ENCODE peak calls at places on chromosome 5, in five cellular contexts. One of them, this sample, is unnamed.

GRCh38 chr5:137699291-137700281 is 36.3 kb downstream of the KLHL3 start:
- DNase-seq in heart left ventricle: no peak
- DNase-seq in NB4: no peak
- DNase-seq in adrenal gland: no peak
- DNase-seq in A549: no peak
- DNase-seq in this sample: no peak

GRCh38 chr5:118984602-118985001 is 3.7 kb downstream of the DTWD2 start:
- DNase-seq in NB4: no peak
- DNase-seq in A549: no peak
- DNase-seq in heart left ventricle: no peak
- DNase-seq in adrenal gland: no peak
- DNase-seq in this sample: no peak

GRCh38 chr5:132746592-132747063 is 598 bp upstream of the CCNI2 start:
- DNase-seq in NB4: peak; percentile 41
- DNase-seq in heart left ventricle: no peak
- DNase-seq in adrenal gland: no peak
- DNase-seq in A549: peak; percentile 71
- DNase-seq in this sample: peak; percentile 79

GRCh38 chr5:32369542-32370155 is 56.9 kb upstream of the MTMR12 start:
- DNase-seq in adrenal gland: no peak
- DNase-seq in heart left ventricle: no peak
- DNase-seq in NB4: no peak
- DNase-seq in A549: no peak
- DNase-seq in this sample: no peak

GRCh38 chr5:178394074-178394473 is 161.5 kb upstream of the PHYKPL start:
- DNase-seq in NB4: no peak
- DNase-seq in heart left ventricle: no peak
- DNase-seq in adrenal gland: no peak
- DNase-seq in A549: no peak
- DNase-seq in this sample: peak; percentile 21

GRCh38 chr5:14144586-14145355 is 1.6 kb downstream of the TRIO start:
- DNase-seq in A549: peak; percentile 81
- DNase-seq in NB4: peak; percentile 67
- DNase-seq in heart left ventricle: peak; percentile 81
- DNase-seq in adrenal gland: peak; percentile 70
- DNase-seq in this sample: peak; percentile 83

GRCh38 chr5:765948-766631 is 18.4 kb downstream of the ZDHHC11B start:
- DNase-seq in heart left ventricle: peak; percentile 46
- DNase-seq in NB4: no peak
- DNase-seq in A549: no peak
- DNase-seq in adrenal gland: no peak
- DNase-seq in this sample: peak; percentile 41

GRCh38 chr5:150945947-150946346 is 41.2 kb upstream of the ZNF300 start:
- DNase-seq in adrenal gland: no peak
- DNase-seq in A549: no peak
- DNase-seq in NB4: no peak
- DNase-seq in heart left ventricle: no peak
- DNase-seq in this sample: no peak

GRCh38 chr5:16773990-16774389 is 157.2 kb upstream of the RETREG1 start:
- DNase-seq in adrenal gland: no peak
- DNase-seq in heart left ventricle: no peak
- DNase-seq in NB4: no peak
- DNase-seq in A549: peak; percentile 47
- DNase-seq in this sample: no peak

GRCh38 chr5:178471666-178472065 is 118.5 kb downstream of the COL23A1 start:
- DNase-seq in NB4: no peak
- DNase-seq in adrenal gland: no peak
- DNase-seq in A549: no peak
- DNase-seq in heart left ventricle: no peak
- DNase-seq in this sample: peak; percentile 13

GRCh38 chr5:171313481-171314206 is 4.6 kb downstream of the TLX3 start:
- DNase-seq in A549: no peak
- DNase-seq in heart left ventricle: no peak
- DNase-seq in adrenal gland: no peak
- DNase-seq in NB4: no peak
- DNase-seq in this sample: no peak

GRCh38 chr5:33829430-33829829 is 62.4 kb downstream of the ADAMTS12 start:
- DNase-seq in A549: no peak
- DNase-seq in heart left ventricle: no peak
- DNase-seq in adrenal gland: no peak
- DNase-seq in NB4: no peak
- DNase-seq in this sample: no peak

GRCh38 chr5:14617441-14617840 is 35.8 kb downstream of the OTULINL start:
- DNase-seq in NB4: no peak
- DNase-seq in heart left ventricle: no peak
- DNase-seq in A549: no peak
- DNase-seq in adrenal gland: no peak
- DNase-seq in this sample: no peak

GRCh38 chr5:37722236-37723146 is 117.3 kb downstream of the GDNF start:
- DNase-seq in adrenal gland: no peak
- DNase-seq in NB4: peak; percentile 90
- DNase-seq in A549: peak; percentile 17
- DNase-seq in heart left ventricle: no peak
- DNase-seq in this sample: no peak

GRCh38 chr5:178476531-178476930 is 113.7 kb downstream of the COL23A1 start:
- DNase-seq in A549: no peak
- DNase-seq in NB4: peak; percentile 63
- DNase-seq in adrenal gland: peak; percentile 16
- DNase-seq in heart left ventricle: no peak
- DNase-seq in this sample: no peak

GRCh38 chr5:125377151-125377550 is 630.7 kb upstream of the ZNF608 start:
- DNase-seq in A549: no peak
- DNase-seq in NB4: no peak
- DNase-seq in adrenal gland: no peak
- DNase-seq in heart left ventricle: no peak
- DNase-seq in this sample: no peak

GRCh38 chr5:87020099-87020934 is 247.4 kb upstream of the RASA1 start:
- DNase-seq in adrenal gland: peak; percentile 42
- DNase-seq in heart left ventricle: peak; percentile 71
- DNase-seq in NB4: peak; percentile 31
- DNase-seq in A549: no peak
- DNase-seq in this sample: peak; percentile 35
- H3K4me3 ChIP-seq in adrenal gland: no peak overlapping the region
- H3K4me3 ChIP-seq in heart left ventricle: no peak overlapping the region
- H3K4me3 ChIP-seq in NB4: no peak overlapping the region
- H3K4me3 ChIP-seq in A549: no peak overlapping the region
- H3K4me3 ChIP-seq in this sample: no peak overlapping the region

GRCh38 chr5:123441408-123441807 is 18.2 kb upstream of the CEP120 start:
- DNase-seq in A549: no peak
- DNase-seq in NB4: no peak
- DNase-seq in adrenal gland: no peak
- DNase-seq in heart left ventricle: no peak
- DNase-seq in this sample: no peak

GRCh38 chr5:123440456-123440855 is 17.3 kb upstream of the CEP120 start:
- DNase-seq in adrenal gland: no peak
- DNase-seq in NB4: no peak
- DNase-seq in A549: no peak
- DNase-seq in heart left ventricle: no peak
- DNase-seq in this sample: no peak

GRCh38 chr5:123438244-123438643 is 15.0 kb upstream of the CEP120 start:
- DNase-seq in A549: no peak
- DNase-seq in adrenal gland: no peak
- DNase-seq in heart left ventricle: no peak
- DNase-seq in NB4: no peak
- DNase-seq in this sample: no peak

GRCh38 chr5:123439616-123440153 is 16.5 kb upstream of the CEP120 start:
- DNase-seq in adrenal gland: no peak
- DNase-seq in A549: no peak
- DNase-seq in heart left ventricle: no peak
- DNase-seq in NB4: no peak
- DNase-seq in this sample: no peak

DNA sequence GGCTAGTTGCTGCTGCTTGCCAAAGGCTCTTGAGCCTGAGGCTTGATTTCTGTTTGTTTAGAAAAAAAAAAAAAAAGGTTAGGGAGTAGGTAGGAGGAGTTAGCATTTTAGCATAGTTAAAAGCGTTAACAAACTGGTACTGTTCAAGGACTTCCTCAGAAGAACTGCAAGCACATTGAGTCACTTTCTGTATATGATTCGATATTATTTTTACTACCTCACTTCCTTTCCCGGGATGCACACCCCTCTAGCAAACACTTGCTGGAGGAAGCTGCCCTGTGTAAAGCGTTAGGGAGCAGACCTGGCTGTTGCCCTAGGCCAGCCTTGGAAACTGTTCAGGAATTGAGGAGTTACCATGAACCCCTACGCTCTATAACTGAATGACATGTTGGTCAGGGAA is 15.7 kb upstream of the CEP120 start:
- DNase-seq in adrenal gland: no peak
- DNase-seq in NB4: no peak
- DNase-seq in heart left ventricle: no peak
- DNase-seq in A549: peak; percentile 18
- DNase-seq in this sample: no peak
- TF ChIP-seq POLR2A in adrenal gland: no peak
- TF ChIP-seq POLR2A in NB4: no peak
- TF ChIP-seq POLR2A in heart left ventricle: no peak
- TF ChIP-seq POLR2A in A549: no peak
- TF ChIP-seq POLR2A in this sample: no peak

GRCh38 chr5:88687253-88687955 is 195.6 kb downstream of the MEF2C start:
- DNase-seq in NB4: no peak
- DNase-seq in adrenal gland: no peak
- DNase-seq in heart left ventricle: no peak
- DNase-seq in A549: no peak
- DNase-seq in this sample: no peak

GRCh38 chr5:88690619-88691560 is 192.1 kb downstream of the MEF2C start:
- DNase-seq in A549: peak; percentile 49
- DNase-seq in heart left ventricle: peak; percentile 78
- DNase-seq in adrenal gland: peak; percentile 76
- DNase-seq in NB4: peak; percentile 74
- DNase-seq in this sample: peak; percentile 70

GRCh38 chr5:88689662-88690351 is 193.2 kb downstream of the MEF2C start:
- DNase-seq in heart left ventricle: no peak
- DNase-seq in NB4: no peak
- DNase-seq in A549: no peak
- DNase-seq in adrenal gland: no peak
- DNase-seq in this sample: no peak

GRCh38 chr5:88688242-88688959 is 194.6 kb downstream of the MEF2C start:
- DNase-seq in NB4: no peak
- DNase-seq in heart left ventricle: no peak
- DNase-seq in A549: no peak
- DNase-seq in adrenal gland: no peak
- DNase-seq in this sample: no peak

DNA sequence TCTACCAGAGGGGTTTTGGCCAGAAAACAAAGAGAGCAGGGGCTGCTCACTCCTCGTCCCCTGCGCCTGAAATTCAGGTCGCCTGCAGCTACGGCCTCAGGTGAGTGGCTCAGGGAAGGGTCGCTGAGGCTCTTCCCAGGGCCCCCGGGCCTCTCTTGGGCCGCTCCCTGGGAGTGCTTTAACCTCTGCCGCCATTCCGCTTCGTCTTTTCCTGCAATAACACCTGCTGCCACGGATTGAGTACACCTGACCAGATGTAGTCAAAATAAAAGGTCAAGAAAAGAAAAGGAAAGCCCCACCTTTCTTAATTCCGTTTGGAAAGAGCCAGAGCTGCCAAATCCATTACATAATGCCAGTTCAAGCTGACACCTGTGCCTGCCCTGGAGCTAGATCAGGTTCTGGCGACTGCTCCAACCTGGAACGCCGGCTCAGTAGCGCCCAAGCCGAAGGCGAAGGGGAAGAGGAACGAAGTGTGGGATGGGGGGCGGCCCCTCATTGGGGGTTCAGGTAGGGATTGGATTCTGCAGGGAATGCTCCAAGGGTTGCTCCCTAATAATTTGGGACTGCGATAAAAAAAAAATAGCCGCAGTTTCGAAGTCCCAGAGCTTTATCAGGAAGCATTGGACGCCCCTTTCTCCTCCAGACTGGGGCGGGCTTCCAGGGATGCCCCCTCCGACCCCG is 193.9 kb downstream of the MEF2C start:
- DNase-seq in A549: no peak
- DNase-seq in adrenal gland: no peak
- DNase-seq in heart left ventricle: no peak
- DNase-seq in NB4: no peak
- DNase-seq in this sample: no peak
- H3K4me3 ChIP-seq in A549: no peak overlapping the region
- H3K4me3 ChIP-seq in adrenal gland: no peak overlapping the region
- H3K4me3 ChIP-seq in heart left ventricle: no peak overlapping the region
- H3K4me3 ChIP-seq in NB4: no peak overlapping the region
- H3K4me3 ChIP-seq in this sample: no peak overlapping the region

DNA sequence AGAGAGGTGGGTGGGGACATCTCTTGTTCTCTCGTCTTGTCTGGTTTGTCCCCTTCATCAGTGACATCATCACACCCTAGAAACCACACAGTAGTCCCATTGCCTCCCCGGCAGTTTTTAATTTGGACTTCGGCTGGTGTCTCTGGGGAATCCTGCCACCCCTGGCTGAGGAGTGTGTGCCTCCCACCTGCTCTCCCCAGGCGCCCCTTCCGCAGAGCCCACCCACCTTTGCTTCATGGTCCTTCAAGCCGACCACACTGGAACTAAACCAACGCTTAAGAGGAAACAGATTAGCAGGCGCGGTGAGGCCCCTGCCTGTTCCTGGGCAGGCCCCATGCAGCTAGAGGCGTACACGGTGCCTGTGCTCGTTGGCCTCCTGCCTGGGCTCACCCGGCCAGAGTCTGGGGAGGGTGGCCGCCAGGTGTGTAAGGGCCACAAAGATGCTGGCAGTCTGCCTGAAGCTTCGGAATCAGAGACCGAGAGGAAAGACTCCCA is 107.6 kb upstream of the SPRY4 start:
- DNase-seq in NB4: peak; percentile 53
- DNase-seq in heart left ventricle: peak; percentile 61
- DNase-seq in adrenal gland: no peak
- DNase-seq in A549: no peak
- DNase-seq in this sample: peak; percentile 69
- TF ChIP-seq POLR2A in NB4: no peak
- TF ChIP-seq POLR2A in heart left ventricle: no peak
- TF ChIP-seq POLR2A in adrenal gland: no peak
- TF ChIP-seq POLR2A in A549: no peak
- TF ChIP-seq POLR2A in this sample: no peak

DNA sequence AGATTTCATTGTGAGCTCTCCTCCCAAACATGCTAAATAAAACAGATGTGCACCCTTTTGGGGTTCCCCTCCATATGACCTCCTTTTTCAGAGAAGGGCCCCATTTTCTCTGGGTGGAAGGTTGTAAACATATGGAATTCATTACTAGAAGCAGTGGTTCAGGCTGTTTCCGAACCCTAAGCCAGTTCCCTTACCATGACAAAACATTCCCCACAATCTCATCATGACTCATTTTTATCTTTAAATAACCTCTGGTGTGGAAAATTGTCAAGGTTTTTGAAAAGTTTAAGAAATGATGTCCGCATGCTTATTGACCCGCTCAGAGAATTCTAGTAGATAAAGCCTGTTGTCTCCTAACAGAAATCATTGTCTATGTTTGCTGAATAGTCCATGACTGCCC is 127.3 kb upstream of the PIK3R1 start:
- DNase-seq in A549: no peak
- DNase-seq in heart left ventricle: no peak
- DNase-seq in adrenal gland: no peak
- DNase-seq in NB4: no peak
- DNase-seq in this sample: no peak
- H3K4me3 ChIP-seq in A549: no peak overlapping the region
- H3K4me3 ChIP-seq in heart left ventricle: no peak overlapping the region
- H3K4me3 ChIP-seq in adrenal gland: no peak overlapping the region
- H3K4me3 ChIP-seq in NB4: no peak overlapping the region
- H3K4me3 ChIP-seq in this sample: no peak overlapping the region

This sample was measured in Peyer's patch.